ENCODE peak calls at places on chromosomes 3 and 15, in ten cellular contexts. K is AG10803; V is esophagus squamous epithelium; G is lower lobe of right lung; M is hepatocyte; U is mammary epithelial cell; O is heart left ventricle; A is neural progenitor cell; T is CD8-positive, alpha-beta memory T cell; Z is IMR-90. X is an unnamed sample.

GRCh38 chr3:13105851-13106250 is 32.6 kb upstream of the IQSEC1 start:
- DNase-seq in K (no peak), V (no peak), G (peak; percentile 32), M (no peak), U (no peak), O (no peak), A (no peak), T (no peak), Z (no peak), X (no peak)

GRCh38 chr3:93991286-93992030 is 11.5 kb downstream of the ARL13B start:
- DNase-seq in K (no peak), V (no peak), G (no peak), M (no peak), U (no peak), O (no peak), A (no peak), T (no peak), Z (no peak), X (no peak)

GRCh38 chr3:15728766-15729165 is 69.0 kb downstream of the ANKRD28 start:
- DNase-seq in K (peak; percentile 29), V (no peak), G (no peak), M (no peak), U (no peak), O (no peak), A (no peak), T (no peak), Z (no peak), X (no peak)

GRCh38 chr3:76941376-76941775 is 98.5 kb upstream of the ROBO2 start:
- DNase-seq in K (no peak), V (no peak), G (no peak), M (no peak), U (no peak), O (no peak), A (no peak), T (no peak), Z (no peak), X (no peak)

GRCh38 chr3:197892162-197892561 is 57.8 kb upstream of the RPL35A start:
- DNase-seq in K (no peak), V (no peak), G (no peak), M (no peak), U (no peak), O (no peak), A (no peak), T (no peak), Z (no peak), X (no peak)

GRCh38 chr15:62059818-62060115 is 480 bp downstream of the VPS13C start:
- DNase-seq in K (peak; percentile 47), V (no peak), G (peak; percentile 69), M (peak; percentile 69), U (peak; percentile 64), O (peak; percentile 45), A (no peak), T (peak; percentile 61), Z (peak; percentile 51), X (no peak)

GRCh38 chr3:173660645-173661299 is 263.2 kb downstream of the NLGN1 start:
- DNase-seq in K (peak; percentile 56), V (no peak), G (no peak), M (no peak), U (no peak), O (no peak), A (no peak), T (no peak), Z (peak; percentile 45), X (peak; percentile 28)

GRCh38 chr15:92415639-92416297 is 22.1 kb downstream of the ST8SIA2 start:
- DNase-seq in K (peak; percentile 16), V (no peak), G (no peak), M (no peak), U (no peak), O (no peak), A (no peak), T (no peak), Z (no peak), X (no peak)

GRCh38 chr3:166284994-166285393 is 447.8 kb upstream of the BCHE start:
- DNase-seq in K (no peak), V (no peak), G (no peak), M (peak; percentile 46), U (peak; percentile 54), O (no peak), A (no peak), T (no peak), Z (peak; percentile 61), X (no peak)

GRCh38 chr15:40002295-40002694 is 36.7 kb downstream of the SRP14 start:
- DNase-seq in K (peak; percentile 17), V (no peak), G (no peak), M (peak; percentile 77), U (peak; percentile 28), O (no peak), A (no peak), T (no peak), Z (peak; percentile 65), X (no peak)

GRCh38 chr3:11969986-11970385 is 34.2 kb upstream of the SYN2 start:
- DNase-seq in K (no peak), V (no peak), G (no peak), M (no peak), U (no peak), O (no peak), A (peak; percentile 4), T (no peak), Z (no peak), X (no peak)

GRCh38 chr3:184737641-184738518 is 26.0 kb upstream of the MAGEF1 start:
- DNase-seq in K (peak; percentile 66), V (no peak), G (no peak), M (peak; percentile 55), U (peak; percentile 97), O (no peak), A (no peak), T (no peak), Z (peak; percentile 72), X (no peak)

GRCh38 chr3:6516143-6516542 is 344.8 kb upstream of the GRM7 start:
- DNase-seq in K (no peak), V (no peak), G (no peak), M (no peak), U (no peak), O (no peak), A (no peak), T (no peak), Z (no peak), X (no peak)
- H3K4me3 ChIP-seq in K (no peak overlapping the region), V (no peak overlapping the region), G (no peak overlapping the region), M (no peak overlapping the region), U (no peak overlapping the region), O (no peak overlapping the region), A (no peak overlapping the region), T (no peak overlapping the region), Z (no peak overlapping the region), X (no peak overlapping the region)

DNA sequence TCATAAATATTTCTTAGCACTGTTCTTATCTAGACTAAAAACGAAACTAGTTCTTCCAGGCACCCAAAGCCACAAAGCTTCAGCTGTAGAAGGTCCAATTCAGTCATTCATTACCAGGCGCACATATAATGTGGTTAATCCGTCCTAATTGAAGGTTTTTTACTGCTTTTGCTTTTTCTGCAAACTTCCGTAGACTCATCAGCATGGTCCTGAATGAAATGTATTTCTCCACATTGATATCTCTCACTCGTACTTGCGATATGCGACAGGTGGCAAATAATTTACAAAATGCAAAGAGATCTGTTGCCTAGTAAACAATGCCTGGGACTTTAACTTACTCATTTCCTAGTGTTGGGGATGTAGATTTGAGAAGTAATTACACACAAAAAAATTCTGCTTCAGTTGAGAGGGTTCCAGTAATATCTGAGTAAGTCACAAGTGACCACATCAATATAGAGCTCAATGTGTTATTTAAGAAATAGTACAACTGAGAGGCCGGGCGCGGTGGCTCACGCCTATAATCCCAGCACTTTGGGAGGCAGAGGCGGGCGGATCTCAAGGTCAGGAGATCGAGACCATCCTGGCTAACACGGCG is 75.0 kb upstream of the MBNL1 start:
- DNase-seq in K (no peak), V (no peak), G (peak; percentile 46), M (no peak), U (no peak), O (no peak), A (no peak), T (peak; percentile 48), Z (no peak), X (no peak)
- H3K4me3 ChIP-seq in K (no peak overlapping the region), V (peak overlapping the region; percentile 7), G (peak overlapping the region; percentile 37), M (no peak overlapping the region), U (no peak overlapping the region), O (peak overlapping the region; percentile 25), A (no peak overlapping the region), T (peak overlapping the region; percentile 81), Z (no peak overlapping the region), X (no peak overlapping the region)

DNA sequence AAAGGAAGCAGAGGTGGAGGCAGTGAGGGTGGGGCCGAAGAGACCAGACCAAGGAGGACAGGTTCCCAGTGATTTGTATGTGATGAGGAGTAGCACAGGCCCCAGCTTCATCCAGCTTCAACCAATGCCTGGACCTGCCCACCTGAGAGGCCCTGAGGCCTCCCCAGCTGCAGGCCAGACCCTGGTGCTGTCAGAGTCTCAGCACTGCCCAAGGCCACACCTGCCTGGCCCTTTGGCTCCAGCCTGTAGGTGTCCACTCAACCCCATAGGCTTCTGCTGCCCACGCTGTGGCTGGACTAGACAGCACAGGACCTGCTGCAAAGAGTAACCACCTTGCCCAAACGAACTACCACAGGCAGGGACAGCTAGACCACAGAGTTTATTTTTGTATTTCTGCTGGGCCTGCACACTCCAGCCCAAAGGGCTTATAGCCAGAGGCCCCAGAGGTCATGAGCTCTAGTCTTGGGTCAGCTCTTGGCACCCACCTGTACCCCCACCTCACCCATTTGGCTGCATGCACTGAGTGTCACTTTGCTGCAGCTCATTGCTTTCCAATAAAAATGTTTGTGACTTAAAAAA is 81.9 kb upstream of the CDV3 start:
- DNase-seq in K (no peak), V (no peak), G (no peak), M (no peak), U (no peak), O (no peak), A (no peak), T (no peak), Z (no peak), X (no peak)
- H3K4me3 ChIP-seq in K (no peak overlapping the region), V (no peak overlapping the region), G (no peak overlapping the region), M (no peak overlapping the region), U (no peak overlapping the region), O (no peak overlapping the region), A (no peak overlapping the region), T (peak overlapping the region; percentile 25), Z (no peak overlapping the region), X (no peak overlapping the region)

GRCh38 chr3:190862209-190863118 is at the start of gene GMNC:
- DNase-seq in K (peak; percentile 54), V (no peak), G (peak; percentile 88), M (peak; percentile 89), U (peak; percentile 71), O (peak; percentile 81), A (peak; percentile 80), T (no peak), Z (peak; percentile 48), X (no peak)

GRCh38 chr3:190863119-190863465 is 598 bp upstream of the GMNC start:
- DNase-seq in K (no peak), V (no peak), G (no peak), M (no peak), U (no peak), O (no peak), A (no peak), T (no peak), Z (no peak), X (no peak)

GRCh38 chr3:190865419-190865818 is 2.9 kb upstream of the GMNC start:
- DNase-seq in K (no peak), V (no peak), G (no peak), M (no peak), U (no peak), O (no peak), A (no peak), T (no peak), Z (no peak), X (no peak)

GRCh38 chr3:190865828-190866227 is 3.3 kb upstream of the GMNC start:
- DNase-seq in K (no peak), V (no peak), G (no peak), M (peak; percentile 44), U (no peak), O (no peak), A (no peak), T (no peak), Z (no peak), X (no peak)

GRCh38 chr3:190864002-190864401 is 1.5 kb upstream of the GMNC start:
- DNase-seq in K (no peak), V (no peak), G (no peak), M (no peak), U (no peak), O (peak; percentile 16), A (no peak), T (no peak), Z (no peak), X (no peak)
- H3K4me3 ChIP-seq in K (no peak overlapping the region), V (no peak overlapping the region), G (no peak overlapping the region), M (no peak overlapping the region), U (no peak overlapping the region), O (peak overlapping the region; percentile 70), A (no peak overlapping the region), T (no peak overlapping the region), Z (no peak overlapping the region), X (no peak overlapping the region)